ENCODE peak calls at places on chromosomes 11 and 22, in four cellular contexts. One of them, this sample, is unnamed.

GRCh38 chr22:19993926-19994325 is 22.7 kb downstream of the ARVCF start:
- DNase-seq in HepG2: no peak
- DNase-seq in SK-N-SH: no peak
- DNase-seq in GM12878: no peak
- DNase-seq in this sample: no peak

GRCh38 chr11:120128392-120129172 is 9.3 kb downstream of the TRIM29 start:
- DNase-seq in HepG2: peak
- DNase-seq in SK-N-SH: no peak
- DNase-seq in GM12878: no peak
- DNase-seq in this sample: no peak

GRCh38 chr22:18012528-18012927 is 11.8 kb downstream of the MICAL3 start:
- DNase-seq in HepG2: no peak
- DNase-seq in SK-N-SH: no peak
- DNase-seq in GM12878: no peak
- DNase-seq in this sample: no peak

GRCh38 chr11:119377961-119378667 is 3.4 kb downstream of the USP2 start:
- DNase-seq in HepG2: no peak
- DNase-seq in SK-N-SH: peak
- DNase-seq in GM12878: no peak
- DNase-seq in this sample: no peak

GRCh38 chr11:3950996-3951662 is 95.7 kb downstream of the STIM1 start:
- DNase-seq in HepG2: peak
- DNase-seq in SK-N-SH: no peak
- DNase-seq in GM12878: no peak
- DNase-seq in this sample: peak

GRCh38 chr22:46053563-46054090 is 76.7 kb upstream of the WNT7B start:
- DNase-seq in HepG2: no peak
- DNase-seq in SK-N-SH: peak
- DNase-seq in GM12878: no peak
- DNase-seq in this sample: no peak

GRCh38 chr11:134047586-134047999 is 21.3 kb upstream of the JAM3 start:
- DNase-seq in HepG2: no peak
- DNase-seq in SK-N-SH: no peak
- DNase-seq in GM12878: no peak
- DNase-seq in this sample: no peak

GRCh38 chr11:68302256-68303054 is 9.9 kb upstream of the LRP5 start:
- DNase-seq in HepG2: peak
- DNase-seq in SK-N-SH: peak
- DNase-seq in GM12878: no peak
- DNase-seq in this sample: no peak

GRCh38 chr11:131356201-131356600 is 14.2 kb upstream of the NTM start:
- DNase-seq in HepG2: no peak
- DNase-seq in SK-N-SH: no peak
- DNase-seq in GM12878: no peak
- DNase-seq in this sample: no peak

GRCh38 chr11:65774525-65775306 is 6.1 kb downstream of the AP5B1 start:
- DNase-seq in HepG2: no peak
- DNase-seq in SK-N-SH: no peak
- DNase-seq in GM12878: no peak
- DNase-seq in this sample: no peak

GRCh38 chr11:13535819-13536218 is 40.0 kb upstream of the PTH start:
- DNase-seq in HepG2: peak
- DNase-seq in SK-N-SH: peak
- DNase-seq in GM12878: no peak
- DNase-seq in this sample: no peak

GRCh38 chr11:118497831-118498230 is 29.4 kb upstream of the TTC36 start:
- DNase-seq in HepG2: no peak
- DNase-seq in SK-N-SH: no peak
- DNase-seq in GM12878: no peak
- DNase-seq in this sample: no peak

DNA sequence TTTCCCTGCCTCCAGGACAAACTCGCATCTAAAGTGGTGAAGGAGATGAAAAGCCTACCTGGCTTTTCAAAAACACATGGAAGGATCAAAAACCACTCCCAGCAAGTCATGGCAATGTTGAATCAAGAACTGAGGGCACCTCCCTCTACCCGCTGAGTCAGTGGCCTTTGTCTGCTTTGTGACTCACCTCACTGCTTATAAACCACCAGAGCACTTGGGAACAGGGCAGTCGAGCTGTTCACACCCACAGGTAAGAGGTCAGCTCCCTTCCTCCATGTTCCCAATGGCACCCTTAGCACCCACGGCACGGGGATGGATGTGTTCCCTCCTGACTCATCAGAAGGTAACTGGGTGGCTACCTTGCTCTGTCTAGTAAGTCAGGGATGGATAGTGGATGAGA is 21.7 kb downstream of the TENM4 start:
- DNase-seq in HepG2: peak
- DNase-seq in SK-N-SH: no peak
- DNase-seq in GM12878: no peak
- DNase-seq in this sample: peak
- TF ChIP-seq PBX3 in HepG2: no peak
- TF ChIP-seq PBX3 in SK-N-SH: no peak
- TF ChIP-seq PBX3 in GM12878: no peak
- TF ChIP-seq PBX3 in this sample: no peak

DNA sequence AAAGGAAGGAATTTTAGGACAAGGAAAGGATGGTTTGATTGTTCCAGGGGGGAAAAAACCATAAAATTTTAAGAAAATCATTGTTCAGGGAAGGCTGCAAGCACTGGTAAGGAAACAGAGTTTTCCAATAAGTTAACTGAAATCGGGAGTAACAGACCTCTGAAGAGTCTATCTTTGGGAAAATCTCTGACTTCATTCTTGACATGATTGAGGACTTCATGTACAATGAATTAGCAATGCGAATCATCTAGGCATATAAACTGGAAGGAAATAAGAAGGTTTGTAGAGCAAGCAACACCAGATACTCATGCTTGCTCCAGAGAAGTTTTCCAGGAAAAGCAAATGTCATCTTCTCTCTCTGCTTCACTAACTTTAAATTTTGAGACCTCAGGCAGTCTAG is 18.5 kb downstream of the APLP2 start:
- DNase-seq in HepG2: no peak
- DNase-seq in SK-N-SH: no peak
- DNase-seq in GM12878: no peak
- DNase-seq in this sample: no peak
- TF ChIP-seq PBX3 in HepG2: no peak
- TF ChIP-seq PBX3 in SK-N-SH: peak
- TF ChIP-seq PBX3 in GM12878: no peak
- TF ChIP-seq PBX3 in this sample: no peak

DNA sequence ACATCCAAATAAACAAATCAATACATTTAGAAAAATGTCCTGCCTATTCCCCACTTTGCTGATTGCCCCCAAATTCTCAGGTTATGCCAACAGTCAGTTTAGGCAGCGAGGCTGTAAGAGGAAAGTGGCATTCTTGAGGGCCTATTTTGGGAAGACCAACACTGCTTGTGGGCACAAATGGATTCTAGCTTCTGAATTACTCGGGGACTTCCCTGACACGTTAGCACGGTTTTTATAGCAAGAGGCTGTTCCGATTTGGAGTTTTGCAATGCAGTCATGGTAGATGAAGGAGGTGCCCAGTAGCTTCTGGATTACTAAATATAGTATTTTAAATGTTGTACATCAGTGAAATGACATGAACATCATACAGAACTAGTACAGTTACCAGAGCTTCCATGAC is 13.1 kb downstream of the RCN1 start:
- DNase-seq in HepG2: no peak
- DNase-seq in SK-N-SH: no peak
- DNase-seq in GM12878: no peak
- DNase-seq in this sample: no peak
- TF ChIP-seq PBX3 in HepG2: no peak
- TF ChIP-seq PBX3 in SK-N-SH: no peak
- TF ChIP-seq PBX3 in GM12878: no peak
- TF ChIP-seq PBX3 in this sample: no peak

GRCh38 chr11:44734982-44735381 is 8.2 kb downstream of the TSPAN18 start:
- DNase-seq in HepG2: no peak
- DNase-seq in SK-N-SH: no peak
- DNase-seq in GM12878: no peak
- DNase-seq in this sample: no peak
- TF ChIP-seq PBX3 in HepG2: no peak
- TF ChIP-seq PBX3 in SK-N-SH: no peak
- TF ChIP-seq PBX3 in GM12878: no peak
- TF ChIP-seq PBX3 in this sample: no peak

This sample was measured in A549.